ENCODE peak calls at places on chromosomes 11 and 22, in eight cellular contexts. W is PC-3, P is NCI-H345, N is ELF-1, Q is HTR-8/SVneo, D is GM06990, H is iPS-NIHi11, T is endothelial cell of umbilical vein. V is an unnamed sample.

GRCh38 chr11:72643547-72643946 is 30.7 kb downstream of the PDE2A start:
- DNase-seq in W (peak), P (peak), N (no peak), Q (peak), D (no peak), H (no peak), T (no peak), V (no peak)

GRCh38 chr11:77278595-77279506 is 22.6 kb downstream of the GDPD4 start:
- DNase-seq in W (peak), P (no peak), N (no peak), Q (no peak), D (no peak), H (no peak), T (no peak), V (no peak)

GRCh38 chr11:72642815-72643511 is 31.3 kb downstream of the PDE2A start:
- DNase-seq in W (peak), P (peak), N (peak), Q (peak), D (peak), H (peak), T (peak), V (peak)

GRCh38 chr11:44621140-44621681 is 55.7 kb downstream of the CD82 start:
- DNase-seq in W (peak), P (peak), N (peak), Q (peak), D (peak), H (peak), T (peak), V (peak)

GRCh38 chr11:125535585-125535984 is 33.7 kb upstream of the EI24 start:
- DNase-seq in W (no peak), P (no peak), N (no peak), Q (no peak), D (no peak), H (no peak), T (no peak), V (no peak)

GRCh38 chr11:1924646-1925372 is 5.3 kb downstream of the TNNT3 start:
- DNase-seq in W (no peak), P (no peak), N (no peak), Q (no peak), D (no peak), H (peak), T (no peak), V (peak)

GRCh38 chr11:76206077-76206326 is 300 bp downstream of the WNT11 start:
- DNase-seq in W (no peak), P (no peak), N (no peak), Q (no peak), D (no peak), H (no peak), T (no peak), V (no peak)

GRCh38 chr11:68838572-68838964 is 3.1 kb downstream of the CPT1A start:
- DNase-seq in W (no peak), P (no peak), N (no peak), Q (no peak), D (no peak), H (no peak), T (peak), V (no peak)

GRCh38 chr11:76666408-76666807 is 4.1 kb downstream of the LRRC32 start:
- DNase-seq in W (no peak), P (no peak), N (peak), Q (no peak), D (peak), H (peak), T (peak), V (peak)

GRCh38 chr11:71452354-71453020 is 516 bp upstream of the NADSYN1 start:
- DNase-seq in W (peak), P (peak), N (no peak), Q (no peak), D (no peak), H (no peak), T (peak), V (peak)

GRCh38 chr11:68118753-68119448 is 2.3 kb downstream of the CHKA start:
- DNase-seq in W (peak), P (no peak), N (peak), Q (no peak), D (peak), H (no peak), T (peak), V (no peak)

GRCh38 chr11:32162906-32163305 is 72.0 kb downstream of the RCN1 start:
- DNase-seq in W (no peak), P (no peak), N (no peak), Q (no peak), D (no peak), H (no peak), T (no peak), V (no peak)

GRCh38 chr11:69444381-69445130 is 36.9 kb upstream of the LINC01488 start:
- DNase-seq in W (peak), P (no peak), N (peak), Q (peak), D (no peak), H (peak), T (no peak), V (peak)

GRCh38 chr11:45073575-45074225 is 72.7 kb upstream of the PRDM11 start:
- DNase-seq in W (no peak), P (no peak), N (peak), Q (no peak), D (no peak), H (no peak), T (no peak), V (no peak)

GRCh38 chr11:1546536-1547466 is 25.3 kb downstream of the DUSP8 start:
- DNase-seq in W (peak), P (peak), N (peak), Q (peak), D (peak), H (peak), T (peak), V (no peak)

GRCh38 chr11:118050208-118050891 is 26.5 kb upstream of the TMPRSS4 start:
- DNase-seq in W (no peak), P (no peak), N (no peak), Q (no peak), D (no peak), H (no peak), T (no peak), V (no peak)

GRCh38 chr11:106989056-106989455 is 29.2 kb downstream of the GUCY1A2 start:
- DNase-seq in W (peak), P (no peak), N (no peak), Q (no peak), D (no peak), H (no peak), T (no peak), V (no peak)

GRCh38 chr11:110529043-110529442 is 99.3 kb downstream of the FDX1 start:
- DNase-seq in W (peak), P (no peak), N (peak), Q (no peak), D (no peak), H (peak), T (no peak), V (no peak)

GRCh38 chr11:46050065-46050464 is 71.2 kb downstream of the PHF21A start:
- DNase-seq in W (peak), P (no peak), N (peak), Q (peak), D (no peak), H (peak), T (no peak), V (no peak)

GRCh38 chr22:33465554-33465953 is 407.4 kb upstream of the SYN3 start:
- DNase-seq in W (no peak), P (no peak), N (no peak), Q (no peak), D (no peak), H (no peak), T (no peak), V (no peak)

GRCh38 chr11:93652161-93652597 is 9.3 kb upstream of the CEP295 start:
- DNase-seq in W (peak), P (peak), N (peak), Q (peak), D (no peak), H (peak), T (peak), V (no peak)

GRCh38 chr11:19243143-19243542 is 2.4 kb upstream of the E2F8 start:
- DNase-seq in W (peak), P (no peak), N (no peak), Q (no peak), D (no peak), H (no peak), T (no peak), V (no peak)

GRCh38 chr22:38298312-38299000 is 18.8 kb downstream of the CSNK1E start:
- DNase-seq in W (peak), P (no peak), N (peak), Q (peak), D (no peak), H (peak), T (no peak), V (peak)

GRCh38 chr22:44039566-44040171 is 15.6 kb downstream of the PARVB start:
- DNase-seq in W (no peak), P (no peak), N (no peak), Q (no peak), D (no peak), H (no peak), T (no peak), V (no peak)

GRCh38 chr22:31439805-31440204 is 40.4 kb downstream of the DRG1 start:
- DNase-seq in W (no peak), P (no peak), N (no peak), Q (no peak), D (no peak), H (no peak), T (no peak), V (no peak)

GRCh38 chr11:13907678-13908077 is 54.8 kb upstream of the SPON1 start:
- DNase-seq in W (no peak), P (no peak), N (no peak), Q (no peak), D (no peak), H (no peak), T (no peak), V (no peak)

GRCh38 chr11:47667135-47667534 is 24.8 kb upstream of the MTCH2 start:
- DNase-seq in W (no peak), P (no peak), N (peak), Q (no peak), D (no peak), H (no peak), T (no peak), V (no peak)

GRCh38 chr22:38873469-38874411 is 1.7 kb upstream of the CBX6 start:
- DNase-seq in W (peak), P (peak), N (peak), Q (no peak), D (peak), H (no peak), T (no peak), V (no peak)

GRCh38 chr11:105466582-105467228 is 143.2 kb upstream of the GRIA4 start:
- DNase-seq in W (peak), P (peak), N (no peak), Q (peak), D (no peak), H (no peak), T (peak), V (no peak)

GRCh38 chr11:66727282-66727882 is 1.6 kb downstream of the SPTBN2 start:
- DNase-seq in W (peak), P (peak), N (peak), Q (peak), D (peak), H (peak), T (peak), V (no peak)

GRCh38 chr11:1949922-1950321 is 2.8 kb downstream of the MRPL23 start:
- DNase-seq in W (no peak), P (no peak), N (no peak), Q (no peak), D (no peak), H (no peak), T (no peak), V (no peak)

GRCh38 chr11:126416542-126417090 is 61.1 kb downstream of the ST3GAL4 start:
- DNase-seq in W (no peak), P (peak), N (peak), Q (no peak), D (peak), H (peak), T (peak), V (peak)

V was measured in spleen.